ENCODE peak calls at places on chromosomes 16 and 17, in six cellular contexts. E, W, Z, D, C and L are unnamed samples.

GRCh38 chr16:88298882-88299745 is 83.6 kb upstream of the ZNF469 start:
- DNase-seq in E (peak; percentile 68), W (no peak), Z (peak; percentile 74), D (no peak), C (peak; percentile 65), L (no peak)

GRCh38 chr17:5678171-5678570 is 93.9 kb upstream of the NLRP1 start:
- DNase-seq in E (no peak), W (no peak), Z (no peak), D (no peak), C (no peak), L (no peak)

GRCh38 chr17:8710766-8711165 is 33.9 kb downstream of the CCDC42 start:
- DNase-seq in E (no peak), W (no peak), Z (no peak), D (no peak), C (no peak), L (no peak)

GRCh38 chr17:35345445-35345925 is 27.9 kb downstream of the SLFN11 start:
- DNase-seq in E (no peak), W (peak; percentile 23), Z (no peak), D (peak; percentile 4), C (no peak), L (no peak)

GRCh38 chr16:57045694-57046381 is 46.5 kb upstream of the CPNE2 start:
- DNase-seq in E (peak; percentile 60), W (peak; percentile 84), Z (peak; percentile 48), D (peak; percentile 39), C (peak; percentile 33), L (peak; percentile 92)

GRCh38 chr17:4397840-4398239 is 31.4 kb upstream of the UBE2G1 start:
- DNase-seq in E (no peak), W (no peak), Z (no peak), D (no peak), C (no peak), L (no peak)

GRCh38 chr17:10875411-10875810 is 37.5 kb upstream of the PIRT start:
- DNase-seq in E (no peak), W (peak; percentile 60), Z (no peak), D (peak; percentile 48), C (no peak), L (peak; percentile 18)

GRCh38 chr16:27239906-27240655 is 28.5 kb downstream of the NSMCE1 start:
- DNase-seq in E (peak; percentile 44), W (no peak), Z (no peak), D (no peak), C (no peak), L (no peak)

GRCh38 chr16:50213939-50214519 is 52.3 kb upstream of the ADCY7 start:
- DNase-seq in E (peak; percentile 62), W (peak; percentile 52), Z (no peak), D (peak; percentile 54), C (no peak), L (peak; percentile 55)

GRCh38 chr17:70906808-70907207 is 737.5 kb downstream of the KCNJ2 start:
- DNase-seq in E (peak; percentile 62), W (peak; percentile 12), Z (peak; percentile 87), D (peak; percentile 24), C (peak; percentile 83), L (no peak)

GRCh38 chr17:83203073-83203471 is 123.7 kb downstream of the METRNL start:
- DNase-seq in E (peak; percentile 94), W (no peak), Z (peak; percentile 91), D (no peak), C (peak; percentile 90), L (no peak)

DNA sequence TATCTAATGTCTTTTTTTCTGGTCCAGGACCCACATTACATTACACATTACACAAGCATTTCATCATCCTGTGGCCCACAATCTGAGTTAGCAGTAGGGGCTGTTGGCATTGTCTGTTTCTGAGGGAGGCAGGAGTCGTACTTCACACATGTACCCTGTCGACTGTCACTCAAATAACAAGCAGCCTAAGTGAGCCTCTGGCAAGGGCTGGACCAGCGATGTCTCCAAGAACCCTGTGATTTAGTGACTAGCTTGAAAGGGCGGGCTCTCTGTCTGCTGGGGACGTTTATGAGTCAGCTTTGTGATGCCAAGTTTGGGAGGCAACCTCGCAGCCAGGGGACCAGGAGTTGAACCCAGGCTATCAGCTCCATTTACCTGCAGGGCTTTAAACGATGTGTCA is 251.4 kb downstream of the HS3ST3B1 start:
- DNase-seq in E (no peak), W (no peak), Z (no peak), D (no peak), C (no peak), L (no peak)
- H2AFZ ChIP-seq in E (no peak overlapping the region), W (no peak overlapping the region), Z (no peak overlapping the region), D (peak overlapping the region; percentile 77), C (no peak overlapping the region), L (peak overlapping the region; percentile 21)

DNA sequence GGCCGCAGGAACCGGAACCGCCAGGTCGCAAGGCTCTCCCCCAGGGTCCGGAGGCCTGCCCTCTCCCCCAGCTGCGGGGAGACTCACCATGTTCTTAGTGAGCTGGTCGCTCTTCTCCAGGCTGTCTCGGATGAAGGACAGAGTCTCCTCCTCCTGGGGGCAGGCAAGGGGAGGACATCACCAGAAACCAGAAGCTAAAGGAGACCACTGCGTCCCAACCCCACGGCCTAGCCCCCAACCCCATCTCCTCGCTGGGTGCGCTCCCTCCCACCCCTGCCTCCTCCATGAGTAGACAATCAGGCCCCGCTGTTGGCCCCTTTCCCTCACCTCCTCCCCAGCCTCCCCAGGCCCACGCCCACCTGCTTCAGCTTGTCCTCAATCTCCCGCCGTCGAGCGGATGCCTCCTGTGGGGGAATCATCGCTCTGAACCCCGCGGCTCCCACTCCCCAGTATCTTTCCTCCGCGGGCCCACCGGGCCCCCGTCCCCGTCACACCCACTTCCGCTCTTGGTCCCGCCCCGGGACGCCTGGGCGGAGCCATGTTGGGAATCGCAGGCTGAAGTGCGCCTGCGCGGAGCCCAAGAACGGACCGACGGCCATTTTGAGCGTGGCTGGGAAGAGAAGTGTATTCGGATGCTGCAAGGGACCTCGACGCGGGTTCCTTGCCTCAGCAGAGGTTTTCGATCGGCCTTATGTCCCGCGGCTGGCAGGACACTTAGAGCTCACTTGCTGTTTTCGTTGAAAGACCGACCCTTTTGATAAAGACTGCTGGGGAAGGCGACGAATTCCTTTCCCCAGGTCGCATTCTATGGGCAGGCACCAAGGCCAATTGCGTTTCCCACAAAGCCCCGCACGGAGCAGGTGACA is at the start of gene EXOC7:
- DNase-seq in E (peak; percentile 88), W (peak; percentile 97), Z (peak; percentile 79), D (peak; percentile 93), C (peak; percentile 58), L (peak; percentile 99)
- H2AFZ ChIP-seq in E (peak within 1 kb of the TSS; percentile 98), W (peak within 1 kb of the TSS; percentile 40), Z (peak within 1 kb of the TSS; percentile 84), D (peak within 1 kb of the TSS; percentile 87), C (peak within 1 kb of the TSS; percentile 98), L (peak within 1 kb of the TSS; percentile 80)

DNA sequence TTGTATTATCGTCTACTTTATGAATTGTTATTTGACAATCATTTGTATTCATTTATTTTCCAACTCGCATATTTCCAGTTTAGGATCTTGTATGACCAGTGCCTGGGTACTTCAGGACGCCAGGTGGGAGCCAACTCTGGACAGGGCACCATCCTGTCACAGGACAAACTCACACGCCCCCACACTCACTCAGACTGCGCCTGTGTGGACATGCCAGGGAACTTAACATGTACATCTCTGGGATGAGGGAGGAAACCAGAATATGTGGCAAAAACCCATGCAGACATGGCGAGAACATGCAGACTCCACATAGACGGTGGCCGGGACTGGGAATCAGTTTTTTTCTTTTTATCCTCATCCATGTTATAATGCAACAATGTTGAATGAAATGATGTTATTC is 68.5 kb downstream of the CLEC16A start:
- DNase-seq in E (no peak), W (no peak), Z (no peak), D (no peak), C (no peak), L (no peak)
- H2AFZ ChIP-seq in E (no peak overlapping the region), W (no peak overlapping the region), Z (no peak overlapping the region), D (no peak overlapping the region), C (no peak overlapping the region), L (no peak overlapping the region)

GRCh38 chr17:59561042-59561441 is 4.4 kb upstream of the DHX40 start:
- DNase-seq in E (peak; percentile 3), W (peak; percentile 76), Z (no peak), D (no peak), C (no peak), L (peak; percentile 52)
- H2AFZ ChIP-seq in E (no peak overlapping the region), W (peak overlapping the region; percentile 91), Z (no peak overlapping the region), D (peak overlapping the region; percentile 53), C (no peak overlapping the region), L (peak overlapping the region; percentile 21)